ENCODE peak calls at places on chromosomes 11 and 22, in four cellular contexts. O is A549, M is WTC11, X is HepG2. Q is an unnamed sample.

GRCh38 chr11:123430736-123431356 is 777 bp downstream of the GRAMD1B start:
- DNase-seq in O (peak), M (peak), X (no peak), Q (no peak)

GRCh38 chr11:12764187-12764914 is 90.1 kb downstream of the TEAD1 start:
- DNase-seq in O (no peak), M (no peak), X (no peak), Q (peak)

GRCh38 chr22:28441720-28442263 is 237.8 kb downstream of the TTC28 start:
- DNase-seq in O (no peak), M (no peak), X (peak), Q (no peak)

GRCh38 chr11:94820480-94820879 is 52.3 kb downstream of the AMOTL1 start:
- DNase-seq in O (no peak), M (no peak), X (no peak), Q (no peak)

GRCh38 chr11:115737875-115738274 is 233.7 kb upstream of the CADM1 start:
- DNase-seq in O (no peak), M (no peak), X (no peak), Q (no peak)

GRCh38 chr11:27209562-27210005 is 153.4 kb downstream of the CCDC34 start:
- DNase-seq in O (peak), M (no peak), X (peak), Q (peak)

GRCh38 chr11:126776125-126776524 is 224.4 kb downstream of the KIRREL3 start:
- DNase-seq in O (no peak), M (no peak), X (no peak), Q (no peak)

GRCh38 chr11:120400564-120401364 is 64.6 kb downstream of the ARHGEF12 start:
- DNase-seq in O (peak), M (no peak), X (peak), Q (no peak)

GRCh38 chr22:29797351-29797750 is 30.2 kb downstream of the UQCR10 start:
- DNase-seq in O (no peak), M (no peak), X (no peak), Q (no peak)

GRCh38 chr11:117456027-117456720 is 128.5 kb downstream of the CEP164 start:
- DNase-seq in O (no peak), M (no peak), X (no peak), Q (no peak)

GRCh38 chr11:20050551-20051333 is 109.5 kb downstream of the DBX1 start:
- DNase-seq in O (no peak), M (peak), X (no peak), Q (no peak)

GRCh38 chr11:36441610-36442208 is 68.4 kb downstream of the TRAF6 start:
- DNase-seq in O (no peak), M (no peak), X (no peak), Q (no peak)

GRCh38 chr11:95375881-95376280 is 144.9 kb upstream of the SESN3 start:
- DNase-seq in O (no peak), M (no peak), X (no peak), Q (no peak)

GRCh38 chr11:465896-466538 is 15.9 kb downstream of the PTDSS2 start:
- DNase-seq in O (no peak), M (no peak), X (no peak), Q (no peak)

GRCh38 chr22:41242396-41243117 is 1.8 kb upstream of the CHADL start:
- DNase-seq in O (no peak), M (no peak), X (no peak), Q (no peak)

GRCh38 chr11:75593337-75593915 is 31.4 kb downstream of the SERPINH1 start:
- DNase-seq in O (no peak), M (no peak), X (peak), Q (no peak)

GRCh38 chr22:31044262-31044861 is 36.8 kb upstream of the SMTN start:
- DNase-seq in O (no peak), M (no peak), X (peak), Q (no peak)

GRCh38 chr11:68857037-68857586 is 15.4 kb upstream of the CPT1A start:
- DNase-seq in O (no peak), M (no peak), X (no peak), Q (no peak)

GRCh38 chr11:65430406-65431217 is 8.0 kb downstream of the NEAT1 start:
- DNase-seq in O (peak), M (no peak), X (no peak), Q (no peak)

GRCh38 chr11:3171931-3172560 is 6.9 kb upstream of the OSBPL5 start:
- DNase-seq in O (no peak), M (no peak), X (no peak), Q (no peak)

GRCh38 chr22:27801616-27802388 is at the start of gene MN1:
- DNase-seq in O (peak), M (peak), X (no peak), Q (no peak)

GRCh38 chr22:50151571-50152537 is 18.7 kb upstream of the PANX2 start:
- DNase-seq in O (no peak), M (peak), X (no peak), Q (no peak)

GRCh38 chr11:102144357-102145342 is 34.4 kb downstream of the YAP1 start:
- DNase-seq in O (no peak), M (no peak), X (peak), Q (no peak)

GRCh38 chr11:110349109-110349996 is 52.9 kb upstream of the RDX start:
- DNase-seq in O (no peak), M (no peak), X (no peak), Q (no peak)

GRCh38 chr11:120055646-120056045 is 82.3 kb downstream of the TRIM29 start:
- DNase-seq in O (no peak), M (no peak), X (no peak), Q (no peak)

GRCh38 chr11:75780888-75781287 is 12.3 kb downstream of the DGAT2 start:
- DNase-seq in O (no peak), M (no peak), X (no peak), Q (no peak)

GRCh38 chr11:61551630-61552029 is 29.2 kb downstream of the SYT7 start:
- DNase-seq in O (peak), M (no peak), X (no peak), Q (no peak)

GRCh38 chr11:12232160-12232559 is 121.8 kb downstream of the MICAL2 start:
- DNase-seq in O (no peak), M (no peak), X (no peak), Q (no peak)

GRCh38 chr11:66106786-66107599 is 36.9 kb downstream of the PACS1 start:
- DNase-seq in O (peak), M (no peak), X (peak), Q (no peak)

GRCh38 chr11:111183706-111184105 is 61.8 kb upstream of the POU2AF2 start:
- DNase-seq in O (peak), M (no peak), X (no peak), Q (no peak)

GRCh38 chr11:88280673-88281316 is 56.7 kb downstream of the CTSC start:
- DNase-seq in O (no peak), M (no peak), X (no peak), Q (no peak)

GRCh38 chr11:80103149-80103859 is 662.5 kb upstream of the TENM4 start:
- DNase-seq in O (peak), M (no peak), X (peak), Q (no peak)

GRCh38 chr22:29702025-29702930 is 17.5 kb upstream of the CABP7 start:
- DNase-seq in O (peak), M (no peak), X (no peak), Q (no peak)

GRCh38 chr22:28703436-28703835 is 23.8 kb upstream of the TTC28 start:
- DNase-seq in O (no peak), M (no peak), X (no peak), Q (no peak)

GRCh38 chr11:18720811-18721575 is 5.0 kb downstream of the IGSF22 start:
- DNase-seq in O (peak), M (peak), X (no peak), Q (peak)

GRCh38 chr22:17896552-17896951 is 122.3 kb upstream of the BID start:
- DNase-seq in O (peak), M (peak), X (no peak), Q (no peak)
- TF ChIP-seq NR3C1 in O (no peak), M (no peak), X (no peak), Q (no peak)

GRCh38 chr11:92159931-92160330 is 64.7 kb upstream of the FAT3 start:
- DNase-seq in O (no peak), M (no peak), X (no peak), Q (no peak)
- TF ChIP-seq NR3C1 in O (no peak), M (no peak), X (no peak), Q (no peak)

GRCh38 chr11:129315781-129316579 is 59.7 kb upstream of the BARX2 start:
- DNase-seq in O (no peak), M (peak), X (peak), Q (no peak)

GRCh38 chr11:129316781-129317180 is 58.9 kb upstream of the BARX2 start:
- DNase-seq in O (no peak), M (no peak), X (no peak), Q (no peak)

GRCh38 chr11:129314381-129314780 is 61.3 kb upstream of the BARX2 start:
- DNase-seq in O (no peak), M (no peak), X (no peak), Q (no peak)

GRCh38 chr11:129312741-129313587 is 62.7 kb upstream of the BARX2 start:
- DNase-seq in O (no peak), M (no peak), X (no peak), Q (no peak)

DNA sequence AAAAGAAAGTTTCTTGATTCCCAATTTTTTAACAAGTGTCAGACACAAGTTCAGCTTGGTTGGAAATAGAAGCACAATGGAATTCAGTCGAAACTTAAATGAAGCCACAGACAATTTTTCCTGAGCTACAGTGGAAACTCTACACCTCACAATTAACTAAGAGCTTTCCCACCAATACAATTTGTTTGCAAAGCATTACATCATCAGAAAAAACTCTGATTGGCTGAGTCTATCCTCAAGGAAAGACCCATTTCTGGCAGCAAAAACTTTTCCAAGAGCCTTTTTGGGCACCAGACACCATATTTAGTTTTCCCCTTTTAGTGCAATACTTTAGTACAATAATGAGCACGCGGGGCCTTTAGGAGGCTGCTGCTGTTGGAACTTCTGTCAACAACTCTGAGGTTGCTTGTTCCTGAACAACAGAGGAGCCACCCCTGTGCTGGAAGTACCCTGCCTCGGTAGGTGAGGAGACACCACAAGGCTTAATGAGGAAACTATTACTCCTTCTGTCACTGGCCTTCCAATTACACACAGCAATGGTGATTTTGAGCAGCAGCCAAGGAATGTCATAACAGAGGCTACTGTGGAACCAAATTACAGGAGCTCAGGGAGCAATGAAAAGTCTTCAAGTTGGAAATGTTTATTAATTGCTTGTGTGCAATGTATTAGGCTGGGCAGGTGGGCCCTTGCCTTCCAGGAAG is 61.9 kb upstream of the BARX2 start:
- DNase-seq in O (no peak), M (no peak), X (no peak), Q (no peak)
- TF ChIP-seq NR3C1 in O (no peak), M (no peak), X (no peak), Q (no peak)

DNA sequence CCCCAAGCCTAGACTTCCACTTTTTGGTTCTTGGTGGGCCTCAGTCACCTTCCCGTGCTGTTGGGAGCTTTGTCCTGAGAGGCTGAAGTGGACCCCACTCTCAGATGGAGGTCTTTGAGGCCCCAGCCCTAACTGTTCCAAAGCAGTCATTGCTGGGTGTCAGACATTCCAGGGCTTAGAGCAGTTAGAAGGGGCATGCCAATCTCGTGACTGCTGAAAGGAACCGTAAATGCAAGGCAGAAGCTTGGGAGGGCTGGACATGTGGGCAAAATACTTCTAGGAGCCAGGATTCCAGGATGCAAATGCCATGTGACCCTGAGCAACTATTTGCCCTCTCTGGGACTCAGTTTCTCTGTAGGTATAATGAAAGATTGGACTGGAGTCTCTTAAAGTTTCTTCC is 118.8 kb upstream of the CRYBB3 start:
- DNase-seq in O (no peak), M (no peak), X (no peak), Q (no peak)
- TF ChIP-seq NR3C1 in O (no peak), M (no peak), X (no peak), Q (no peak)

GRCh38 chr22:36453266-36453607 is 28.2 kb downstream of the TXN2 start:
- DNase-seq in O (no peak), M (no peak), X (no peak), Q (no peak)

GRCh38 chr22:36456459-36456835 is 25.0 kb downstream of the TXN2 start:
- DNase-seq in O (no peak), M (no peak), X (no peak), Q (no peak)

GRCh38 chr22:36453855-36454378 is 27.5 kb downstream of the TXN2 start:
- DNase-seq in O (no peak), M (no peak), X (no peak), Q (no peak)

GRCh38 chr22:36455571-36456458 is 25.6 kb downstream of the TXN2 start:
- DNase-seq in O (no peak), M (no peak), X (no peak), Q (no peak)

GRCh38 chr22:36454916-36455570 is 26.4 kb downstream of the TXN2 start:
- DNase-seq in O (peak), M (peak), X (no peak), Q (peak)
- TF ChIP-seq NR3C1 in O (no peak), M (peak), X (no peak), Q (no peak)

Q was measured in K562.